ENCODE peak calls at places on chromosomes 13 and 19, in seven cellular contexts. L, H, C, Y, G, W and I are unnamed samples.

GRCh38 chr19:52237771-52238400 is 31.5 kb upstream of the ZNF766 start:
- DNase-seq in L (peak), H (peak), C (no peak), Y (peak), G (peak), W (peak), I (peak)

GRCh38 chr13:50244913-50245574 is 229.8 kb downstream of the KCNRG start:
- DNase-seq in L (no peak), H (no peak), C (no peak), Y (peak), G (peak), W (peak), I (peak)

GRCh38 chr19:45340232-45340898 is at the start of gene KLC3:
- DNase-seq in L (no peak), H (peak), C (no peak), Y (peak), G (peak), W (no peak), I (no peak)

GRCh38 chr13:79901336-79901735 is 420.4 kb downstream of the NDFIP2 start:
- DNase-seq in L (no peak), H (no peak), C (no peak), Y (no peak), G (no peak), W (peak), I (peak)

GRCh38 chr13:24264976-24265375 is 44.4 kb upstream of the C1QTNF9 start:
- DNase-seq in L (no peak), H (peak), C (no peak), Y (peak), G (no peak), W (no peak), I (no peak)

GRCh38 chr19:54665530-54665929 is 2.7 kb downstream of the LILRB4 start:
- DNase-seq in L (no peak), H (no peak), C (no peak), Y (no peak), G (no peak), W (no peak), I (no peak)

GRCh38 chr13:25709088-25709487 is 337.3 kb downstream of the ATP8A2 start:
- DNase-seq in L (no peak), H (no peak), C (no peak), Y (no peak), G (no peak), W (no peak), I (no peak)

GRCh38 chr19:49084206-49085019 is 838 bp upstream of the SNRNP70 start:
- DNase-seq in L (no peak), H (peak), C (no peak), Y (no peak), G (no peak), W (no peak), I (no peak)

GRCh38 chr19:49801966-49802661 is 11.0 kb downstream of the FUZ start:
- DNase-seq in L (peak), H (no peak), C (peak), Y (no peak), G (no peak), W (peak), I (peak)

GRCh38 chr19:800360-801029 is 3.2 kb downstream of the PTBP1 start:
- DNase-seq in L (no peak), H (no peak), C (no peak), Y (no peak), G (no peak), W (no peak), I (no peak)

GRCh38 chr19:56538761-56539263 is at the start of gene ZFP28:
- DNase-seq in L (no peak), H (peak), C (no peak), Y (no peak), G (no peak), W (no peak), I (peak)

GRCh38 chr19:31627824-31628223 is 278.6 kb upstream of the TSHZ3 start:
- DNase-seq in L (no peak), H (no peak), C (no peak), Y (no peak), G (no peak), W (no peak), I (peak)

GRCh38 chr13:112325941-112326645 is 50.1 kb upstream of the SPACA7 start:
- DNase-seq in L (no peak), H (no peak), C (no peak), Y (no peak), G (peak), W (no peak), I (no peak)

GRCh38 chr19:33469171-33470039 is 52.2 kb downstream of the PEPD start:
- DNase-seq in L (no peak), H (peak), C (peak), Y (no peak), G (no peak), W (no peak), I (no peak)

GRCh38 chr13:33637978-33638743 is 179.8 kb upstream of the RFC3 start:
- DNase-seq in L (peak), H (no peak), C (no peak), Y (no peak), G (no peak), W (peak), I (no peak)

GRCh38 chr13:109196896-109197295 is 567.5 kb downstream of the MYO16 start:
- DNase-seq in L (no peak), H (no peak), C (no peak), Y (no peak), G (peak), W (no peak), I (peak)

GRCh38 chr19:49020931-49021895 is 2.9 kb downstream of the CGB3 start:
- DNase-seq in L (no peak), H (no peak), C (no peak), Y (no peak), G (no peak), W (peak), I (no peak)

GRCh38 chr13:41833851-41834250 is 127.1 kb downstream of the VWA8 start:
- DNase-seq in L (no peak), H (no peak), C (no peak), Y (no peak), G (no peak), W (peak), I (no peak)

GRCh38 chr19:45901432-45901903 is 945 bp downstream of the MYPOP start:
- DNase-seq in L (peak), H (peak), C (no peak), Y (peak), G (no peak), W (peak), I (no peak)

GRCh38 chr13:99289674-99290337 is 17.4 kb downstream of the GPR183 start:
- DNase-seq in L (no peak), H (no peak), C (no peak), Y (peak), G (no peak), W (no peak), I (no peak)

GRCh38 chr13:87827479-87827878 is 156.3 kb downstream of the SLITRK5 start:
- DNase-seq in L (no peak), H (no peak), C (no peak), Y (no peak), G (no peak), W (no peak), I (no peak)

GRCh38 chr19:29581398-29581797 is 24.7 kb upstream of the POP4 start:
- DNase-seq in L (no peak), H (no peak), C (no peak), Y (no peak), G (no peak), W (no peak), I (no peak)

GRCh38 chr19:46639356-46640061 is 3.5 kb upstream of the GNG8 start:
- DNase-seq in L (no peak), H (peak), C (peak), Y (no peak), G (peak), W (peak), I (peak)

GRCh38 chr13:105611424-105611823 is 924.0 kb downstream of the EFNB2 start:
- DNase-seq in L (no peak), H (no peak), C (no peak), Y (no peak), G (no peak), W (peak), I (no peak)

GRCh38 chr13:112069063-112069726 is 2.2 kb downstream of the SOX1 start:
- DNase-seq in L (no peak), H (peak), C (no peak), Y (no peak), G (no peak), W (no peak), I (no peak)